ENCODE peak calls at places on chromosomes 5 and 9, in four cellular contexts. One of them, this sample, is unnamed.

GRCh38 chr5:103111458-103111857 is 8.5 kb downstream of the GIN1 start:
- DNase-seq in HepG2: no peak
- DNase-seq in K562: no peak
- DNase-seq in GM12878: no peak
- DNase-seq in this sample: no peak

GRCh38 chr5:11139471-11139870 is 378.4 kb upstream of the DAP start:
- DNase-seq in GM12878: no peak
- DNase-seq in K562: no peak
- DNase-seq in HepG2: no peak
- DNase-seq in this sample: no peak

GRCh38 chr9:136198605-136199083 is 6.3 kb downstream of the LHX3 start:
- DNase-seq in GM12878: no peak
- DNase-seq in HepG2: no peak
- DNase-seq in K562: no peak
- DNase-seq in this sample: no peak

GRCh38 chr5:32126691-32127090 is 47.4 kb downstream of the GOLPH3 start:
- DNase-seq in HepG2: no peak
- DNase-seq in GM12878: no peak
- DNase-seq in K562: no peak
- DNase-seq in this sample: no peak

GRCh38 chr5:92554447-92555085 is 1026.5 kb downstream of the NR2F1-AS1 start:
- DNase-seq in GM12878: no peak
- DNase-seq in HepG2: no peak
- DNase-seq in K562: no peak
- DNase-seq in this sample: no peak

GRCh38 chr9:104093162-104093561 is 947 bp upstream of the SMC2 start:
- DNase-seq in GM12878: no peak
- DNase-seq in HepG2: no peak
- DNase-seq in K562: peak; percentile 11
- DNase-seq in this sample: no peak

GRCh38 chr5:58635416-58635815 is 52.5 kb downstream of the RAB3C start:
- DNase-seq in GM12878: no peak
- DNase-seq in HepG2: no peak
- DNase-seq in K562: no peak
- DNase-seq in this sample: no peak

GRCh38 chr5:139138109-139138508 is 60.1 kb downstream of the SIL1 start:
- DNase-seq in K562: no peak
- DNase-seq in GM12878: no peak
- DNase-seq in HepG2: no peak
- DNase-seq in this sample: no peak

GRCh38 chr9:17082343-17082742 is 52.5 kb upstream of the CNTLN start:
- DNase-seq in K562: no peak
- DNase-seq in HepG2: no peak
- DNase-seq in GM12878: no peak
- DNase-seq in this sample: peak; percentile 27

GRCh38 chr5:150781706-150782614 is 3.4 kb downstream of the SMIM3 start:
- DNase-seq in K562: no peak
- DNase-seq in GM12878: no peak
- DNase-seq in HepG2: peak; percentile 78
- DNase-seq in this sample: no peak

GRCh38 chr9:91536211-91536691 is 112.6 kb upstream of the NFIL3 start:
- DNase-seq in HepG2: peak; percentile 41
- DNase-seq in GM12878: no peak
- DNase-seq in K562: no peak
- DNase-seq in this sample: peak; percentile 52

GRCh38 chr9:4887556-4887955 is 94.8 kb downstream of the RCL1 start:
- DNase-seq in GM12878: no peak
- DNase-seq in K562: no peak
- DNase-seq in HepG2: no peak
- DNase-seq in this sample: no peak

GRCh38 chr9:16310288-16311145 is 560.0 kb downstream of the BNC2 start:
- DNase-seq in K562: no peak
- DNase-seq in HepG2: no peak
- DNase-seq in GM12878: no peak
- DNase-seq in this sample: no peak

GRCh38 chr9:76257224-76257794 is 136.9 kb downstream of the RFK start:
- DNase-seq in GM12878: no peak
- DNase-seq in HepG2: no peak
- DNase-seq in K562: no peak
- DNase-seq in this sample: no peak

GRCh38 chr9:110065527-110065926 is 142.4 kb downstream of the C9orf152 start:
- DNase-seq in K562: no peak
- DNase-seq in GM12878: no peak
- DNase-seq in HepG2: no peak
- DNase-seq in this sample: no peak

GRCh38 chr9:128405077-128405779 is 15.4 kb upstream of the CERCAM start:
- DNase-seq in HepG2: peak; percentile 48
- DNase-seq in K562: no peak
- DNase-seq in GM12878: no peak
- DNase-seq in this sample: no peak

GRCh38 chr5:171571663-171572062 is 152.2 kb downstream of the FGF18 start:
- DNase-seq in HepG2: no peak
- DNase-seq in K562: no peak
- DNase-seq in GM12878: no peak
- DNase-seq in this sample: no peak

GRCh38 chr5:143440448-143441102 is 37.1 kb upstream of the NR3C1 start:
- DNase-seq in K562: no peak
- DNase-seq in GM12878: no peak
- DNase-seq in HepG2: no peak
- DNase-seq in this sample: no peak

GRCh38 chr9:129285382-129285781 is 107.3 kb upstream of the IER5L start:
- DNase-seq in GM12878: no peak
- DNase-seq in K562: no peak
- DNase-seq in HepG2: no peak
- DNase-seq in this sample: no peak

GRCh38 chr9:83432877-83433276 is 105.3 kb downstream of the FRMD3 start:
- DNase-seq in GM12878: no peak
- DNase-seq in K562: no peak
- DNase-seq in HepG2: no peak
- DNase-seq in this sample: no peak

GRCh38 chr9:108607607-108608006 is 248.2 kb downstream of the ACTL7B start:
- DNase-seq in GM12878: no peak
- DNase-seq in K562: no peak
- DNase-seq in HepG2: no peak
- DNase-seq in this sample: no peak

GRCh38 chr5:5422819-5423515 is 490 bp downstream of the ICE1 start:
- DNase-seq in GM12878: no peak
- DNase-seq in K562: peak; percentile 14
- DNase-seq in HepG2: no peak
- DNase-seq in this sample: no peak

GRCh38 chr5:40441733-40442132 is 238.0 kb upstream of the PTGER4 start:
- DNase-seq in K562: no peak
- DNase-seq in GM12878: no peak
- DNase-seq in HepG2: peak; percentile 37
- DNase-seq in this sample: no peak

GRCh38 chr5:40431734-40432133 is 248.0 kb upstream of the PTGER4 start:
- DNase-seq in K562: no peak
- DNase-seq in HepG2: no peak
- DNase-seq in GM12878: no peak
- DNase-seq in this sample: no peak

GRCh38 chr5:40432836-40433235 is 246.9 kb upstream of the PTGER4 start:
- DNase-seq in K562: no peak
- DNase-seq in HepG2: no peak
- DNase-seq in GM12878: no peak
- DNase-seq in this sample: no peak

GRCh38 chr5:40437452-40437861 is 242.3 kb upstream of the PTGER4 start:
- DNase-seq in K562: no peak
- DNase-seq in HepG2: no peak
- DNase-seq in GM12878: no peak
- DNase-seq in this sample: no peak

DNA sequence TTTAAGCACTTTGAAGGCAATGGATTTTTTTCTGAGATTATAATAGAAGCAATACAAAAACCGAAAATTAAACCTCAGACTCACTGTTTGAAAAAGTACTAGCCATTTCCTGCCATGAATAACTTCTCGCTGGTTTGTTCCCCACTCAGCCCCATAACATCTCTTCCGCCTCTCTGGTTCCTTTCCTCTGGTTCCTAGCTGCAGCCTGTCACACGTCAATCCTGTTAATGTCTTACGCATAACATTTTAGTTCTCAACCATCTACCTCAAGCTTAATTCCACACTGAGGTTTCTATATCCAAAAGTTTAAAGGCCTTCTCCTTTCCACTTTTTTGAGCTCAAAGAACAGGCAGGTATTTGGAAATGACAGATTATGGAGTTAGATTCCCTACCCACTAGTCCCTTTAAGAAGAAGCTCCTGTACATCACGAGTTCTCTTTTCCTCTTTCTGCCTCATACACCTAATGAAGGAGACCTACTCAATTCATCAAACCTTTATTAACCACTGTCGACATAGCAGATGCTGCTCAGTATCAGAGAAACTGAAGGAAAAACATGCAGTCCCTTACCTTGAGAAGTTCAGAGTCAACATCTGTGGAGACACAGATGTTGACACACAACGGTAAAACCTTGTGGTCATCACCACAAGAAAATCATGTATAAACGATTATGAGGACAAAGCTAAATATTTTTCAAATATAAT is 243.0 kb upstream of the PTGER4 start:
- DNase-seq in HepG2: no peak
- DNase-seq in K562: no peak
- DNase-seq in GM12878: no peak
- DNase-seq in this sample: no peak
- TF ChIP-seq FOXK2 in HepG2: no peak
- TF ChIP-seq FOXK2 in K562: no peak
- TF ChIP-seq FOXK2 in GM12878: no peak
- TF ChIP-seq FOXK2 in this sample: no peak

DNA sequence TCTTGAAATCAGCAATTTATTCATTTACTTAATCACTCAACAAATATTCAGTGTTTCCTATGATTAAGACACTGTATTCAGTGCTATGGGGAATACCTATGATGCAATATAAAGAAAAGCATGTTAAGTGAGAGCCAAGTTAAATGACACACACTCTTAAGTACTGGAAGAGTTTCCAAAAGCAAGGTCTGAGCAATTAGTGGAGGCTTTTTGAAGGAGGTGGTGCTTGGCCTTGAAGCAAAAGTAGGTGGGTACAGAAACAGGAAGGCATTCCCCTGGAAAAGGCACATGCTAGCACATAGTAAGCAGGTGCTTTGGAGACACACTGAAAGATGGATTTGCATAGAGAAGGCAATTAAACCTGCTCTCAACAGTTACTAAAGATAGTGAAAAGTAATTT is 4.0 kb downstream of the TSLP start:
- DNase-seq in GM12878: no peak
- DNase-seq in K562: no peak
- DNase-seq in HepG2: no peak
- DNase-seq in this sample: no peak
- TF ChIP-seq TARDBP in GM12878: no peak
- TF ChIP-seq TARDBP in K562: no peak
- TF ChIP-seq TARDBP in HepG2: no peak
- TF ChIP-seq TARDBP in this sample: no peak

DNA sequence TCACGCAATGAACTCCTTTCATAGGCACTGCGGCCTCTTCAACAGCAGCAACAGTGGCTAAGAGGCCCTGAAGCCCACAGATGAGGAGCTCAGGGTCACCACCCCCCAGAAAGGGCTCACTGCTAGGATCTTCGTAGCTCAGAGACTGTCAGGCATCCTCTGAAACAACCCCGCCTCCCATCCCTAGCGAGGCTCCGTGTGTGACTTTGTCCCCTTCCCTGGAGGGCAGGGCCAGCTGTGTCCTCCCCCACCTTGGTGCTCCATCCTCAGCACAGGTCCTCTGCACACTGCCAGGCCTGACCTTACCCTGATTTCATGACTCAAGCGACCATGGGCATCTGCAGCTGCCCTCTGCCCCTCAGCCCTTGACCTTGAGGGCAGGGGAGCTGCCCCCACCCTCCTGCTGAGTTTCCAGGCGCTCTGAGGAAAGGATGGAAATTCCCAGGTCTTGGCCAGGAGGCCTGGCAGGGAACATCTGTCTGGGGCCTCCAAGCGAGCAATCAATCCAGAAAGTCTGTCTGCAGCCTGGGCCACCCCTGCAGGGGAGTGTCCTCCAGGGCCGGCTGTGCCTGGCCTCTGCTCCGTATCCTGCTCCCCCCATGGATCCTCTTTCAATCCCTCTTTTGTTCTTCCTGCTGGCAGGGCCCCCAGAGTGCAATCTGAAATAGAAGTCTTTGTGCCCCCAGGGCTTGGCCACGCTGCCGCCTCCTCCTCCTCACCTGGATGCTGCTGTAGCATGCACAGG is 6.8 kb upstream of the IRX4 start:
- DNase-seq in HepG2: no peak
- DNase-seq in K562: no peak
- DNase-seq in GM12878: no peak
- DNase-seq in this sample: no peak
- TF ChIP-seq FOXM1 in HepG2: no peak
- TF ChIP-seq FOXM1 in K562: no peak
- TF ChIP-seq FOXM1 in GM12878: no peak
- TF ChIP-seq FOXM1 in this sample: no peak

DNA sequence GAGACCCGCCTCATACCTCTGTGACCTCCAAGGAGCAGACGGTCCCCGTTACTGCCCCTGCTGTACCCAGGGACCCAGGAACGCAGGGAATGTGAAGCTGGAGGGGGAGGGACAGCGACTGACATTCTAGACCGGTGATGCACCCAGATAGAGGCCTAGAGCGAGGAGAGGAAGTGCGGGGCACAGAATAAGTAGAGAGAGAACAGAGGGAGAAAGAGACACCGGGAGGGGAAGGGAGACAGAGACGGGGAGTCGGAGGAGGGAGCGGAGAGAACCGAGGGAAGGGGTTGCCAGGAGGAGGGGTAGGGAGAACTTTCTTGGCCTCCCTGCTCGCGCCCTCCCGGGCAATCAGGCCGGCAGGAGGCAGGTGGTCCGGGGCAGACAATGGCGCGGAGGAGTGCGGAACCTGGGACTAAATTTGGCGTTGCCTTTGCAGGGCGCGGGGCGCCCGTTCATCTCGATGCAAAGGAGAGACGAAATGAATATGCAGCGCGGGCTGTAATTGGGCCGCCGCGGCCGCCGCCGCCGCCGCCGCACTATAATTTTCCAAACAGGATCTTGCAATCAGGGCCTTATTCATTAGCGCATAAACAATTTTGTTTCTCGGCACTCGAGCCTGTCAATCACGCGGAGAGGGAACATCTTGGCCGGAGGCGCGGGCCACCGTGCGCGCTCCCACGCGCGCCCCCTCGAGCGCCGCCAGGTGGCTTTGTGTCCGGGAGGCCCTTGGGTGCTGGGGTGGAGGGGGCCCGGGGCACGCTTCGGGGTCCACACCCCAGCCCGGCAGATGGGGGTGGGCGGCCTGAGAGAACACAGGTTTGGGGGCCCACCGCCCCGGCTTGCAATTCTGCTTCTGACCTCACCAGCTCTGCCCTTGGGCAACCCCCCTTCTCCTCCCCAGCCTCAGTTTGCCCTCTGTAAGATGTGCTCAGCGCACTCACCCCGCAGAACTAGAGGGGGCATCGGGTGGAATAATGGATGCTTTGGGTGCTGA is 32.9 kb downstream of the NDUFA8 start:
- DNase-seq in HepG2: peak; percentile 35
- DNase-seq in GM12878: no peak
- DNase-seq in K562: no peak
- DNase-seq in this sample: no peak
- TF ChIP-seq FOXK2 in HepG2: no peak
- TF ChIP-seq FOXK2 in GM12878: no peak
- TF ChIP-seq FOXK2 in K562: no peak
- TF ChIP-seq FOXK2 in this sample: no peak

This sample was measured in HEK293T.